ENCODE peak calls at places on chromosomes 3 and 15, in five cellular contexts. One of them, this sample, is unnamed. For H3K4me1, the result is how much of the 10 kb centered on the place peaks cover.

GRCh38 chr15:61702224-61703120 is 357.8 kb downstream of the VPS13C start:
- DNase-seq in mammary epithelial cell: no peak
- DNase-seq in colonic mucosa: no peak
- DNase-seq in mesenchymal stem cell: no peak
- DNase-seq in GM23248: no peak
- DNase-seq in this sample: no peak

GRCh38 chr15:50816191-50816590 is 50.7 kb upstream of the SPPL2A start:
- DNase-seq in colonic mucosa: peak
- DNase-seq in mesenchymal stem cell: no peak
- DNase-seq in mammary epithelial cell: peak
- DNase-seq in GM23248: no peak
- DNase-seq in this sample: no peak

GRCh38 chr3:10404377-10404776 is 83.5 kb upstream of the SEC13 start:
- DNase-seq in GM23248: no peak
- DNase-seq in mammary epithelial cell: no peak
- DNase-seq in mesenchymal stem cell: no peak
- DNase-seq in colonic mucosa: no peak
- DNase-seq in this sample: no peak

GRCh38 chr3:120102232-120102631 is 8.0 kb upstream of the GSK3B start:
- DNase-seq in colonic mucosa: no peak
- DNase-seq in GM23248: no peak
- DNase-seq in mammary epithelial cell: no peak
- DNase-seq in mesenchymal stem cell: no peak
- DNase-seq in this sample: no peak

GRCh38 chr15:82808634-82809041 is 790 bp upstream of the WHAMM start:
- DNase-seq in GM23248: no peak
- DNase-seq in colonic mucosa: peak
- DNase-seq in mammary epithelial cell: no peak
- DNase-seq in mesenchymal stem cell: no peak
- DNase-seq in this sample: no peak

GRCh38 chr15:92989469-92989868 is 89.3 kb downstream of the CHD2 start:
- DNase-seq in GM23248: no peak
- DNase-seq in mammary epithelial cell: no peak
- DNase-seq in colonic mucosa: no peak
- DNase-seq in mesenchymal stem cell: no peak
- DNase-seq in this sample: no peak

GRCh38 chr3:16085884-16086608 is 88.4 kb upstream of the GALNT15 start:
- DNase-seq in colonic mucosa: no peak
- DNase-seq in GM23248: no peak
- DNase-seq in mammary epithelial cell: no peak
- DNase-seq in mesenchymal stem cell: no peak
- DNase-seq in this sample: no peak

GRCh38 chr3:178084938-178085816 is 451.1 kb upstream of the KCNMB2 start:
- DNase-seq in mesenchymal stem cell: peak
- DNase-seq in mammary epithelial cell: no peak
- DNase-seq in GM23248: peak
- DNase-seq in colonic mucosa: peak
- DNase-seq in this sample: peak

GRCh38 chr3:4006288-4006687 is 207.1 kb downstream of the LRRN1 start:
- DNase-seq in colonic mucosa: no peak
- DNase-seq in mesenchymal stem cell: no peak
- DNase-seq in GM23248: no peak
- DNase-seq in mammary epithelial cell: no peak
- DNase-seq in this sample: no peak

GRCh38 chr3:66297917-66298316 is 77.1 kb downstream of the SLC25A26 start:
- DNase-seq in GM23248: peak
- DNase-seq in mammary epithelial cell: peak
- DNase-seq in colonic mucosa: no peak
- DNase-seq in mesenchymal stem cell: peak
- DNase-seq in this sample: peak

GRCh38 chr3:39260957-39261356 is 18.9 kb downstream of the CX3CR1 start:
- DNase-seq in GM23248: peak
- DNase-seq in mammary epithelial cell: peak
- DNase-seq in mesenchymal stem cell: peak
- DNase-seq in colonic mucosa: peak
- DNase-seq in this sample: peak

GRCh38 chr3:42935472-42935871 is 29.5 kb downstream of the ZNF662 start:
- DNase-seq in mammary epithelial cell: no peak
- DNase-seq in GM23248: no peak
- DNase-seq in mesenchymal stem cell: no peak
- DNase-seq in colonic mucosa: no peak
- DNase-seq in this sample: no peak

GRCh38 chr15:48283361-48284157 is 47.7 kb upstream of the DUT start:
- DNase-seq in mesenchymal stem cell: peak
- DNase-seq in colonic mucosa: no peak
- DNase-seq in mammary epithelial cell: no peak
- DNase-seq in GM23248: no peak
- DNase-seq in this sample: no peak

GRCh38 chr15:97915261-97915660 is 45.2 kb upstream of the ARRDC4 start:
- DNase-seq in mesenchymal stem cell: no peak
- DNase-seq in colonic mucosa: no peak
- DNase-seq in GM23248: no peak
- DNase-seq in mammary epithelial cell: no peak
- DNase-seq in this sample: no peak

GRCh38 chr15:56835598-56836275 is 82.7 kb upstream of the TCF12 start:
- DNase-seq in mesenchymal stem cell: no peak
- DNase-seq in GM23248: peak
- DNase-seq in colonic mucosa: no peak
- DNase-seq in mammary epithelial cell: no peak
- DNase-seq in this sample: peak

GRCh38 chr3:56921573-56922571 is 120.1 kb upstream of the ARHGEF3 start:
- DNase-seq in mammary epithelial cell: no peak
- DNase-seq in colonic mucosa: no peak
- DNase-seq in GM23248: peak
- DNase-seq in mesenchymal stem cell: peak
- DNase-seq in this sample: peak
- H3K4me1 ChIP-seq in mammary epithelial cell: under half
- H3K4me1 ChIP-seq in colonic mucosa: under half
- H3K4me1 ChIP-seq in GM23248: under half
- H3K4me1 ChIP-seq in mesenchymal stem cell: under half
- H3K4me1 ChIP-seq in this sample: under half

GRCh38 chr3:184717608-184717995 is 5.7 kb upstream of the MAGEF1 start:
- DNase-seq in mammary epithelial cell: no peak
- DNase-seq in mesenchymal stem cell: no peak
- DNase-seq in colonic mucosa: no peak
- DNase-seq in GM23248: peak
- DNase-seq in this sample: no peak

GRCh38 chr3:184716652-184717607 is 5.1 kb upstream of the MAGEF1 start:
- DNase-seq in colonic mucosa: no peak
- DNase-seq in GM23248: peak
- DNase-seq in mammary epithelial cell: no peak
- DNase-seq in mesenchymal stem cell: peak
- DNase-seq in this sample: peak

GRCh38 chr3:184718431-184718830 is 6.6 kb upstream of the MAGEF1 start:
- DNase-seq in GM23248: no peak
- DNase-seq in colonic mucosa: no peak
- DNase-seq in mammary epithelial cell: no peak
- DNase-seq in mesenchymal stem cell: no peak
- DNase-seq in this sample: no peak

GRCh38 chr3:184713521-184713920 is 1.7 kb upstream of the MAGEF1 start:
- DNase-seq in colonic mucosa: no peak
- DNase-seq in mammary epithelial cell: no peak
- DNase-seq in mesenchymal stem cell: no peak
- DNase-seq in GM23248: no peak
- DNase-seq in this sample: no peak

DNA sequence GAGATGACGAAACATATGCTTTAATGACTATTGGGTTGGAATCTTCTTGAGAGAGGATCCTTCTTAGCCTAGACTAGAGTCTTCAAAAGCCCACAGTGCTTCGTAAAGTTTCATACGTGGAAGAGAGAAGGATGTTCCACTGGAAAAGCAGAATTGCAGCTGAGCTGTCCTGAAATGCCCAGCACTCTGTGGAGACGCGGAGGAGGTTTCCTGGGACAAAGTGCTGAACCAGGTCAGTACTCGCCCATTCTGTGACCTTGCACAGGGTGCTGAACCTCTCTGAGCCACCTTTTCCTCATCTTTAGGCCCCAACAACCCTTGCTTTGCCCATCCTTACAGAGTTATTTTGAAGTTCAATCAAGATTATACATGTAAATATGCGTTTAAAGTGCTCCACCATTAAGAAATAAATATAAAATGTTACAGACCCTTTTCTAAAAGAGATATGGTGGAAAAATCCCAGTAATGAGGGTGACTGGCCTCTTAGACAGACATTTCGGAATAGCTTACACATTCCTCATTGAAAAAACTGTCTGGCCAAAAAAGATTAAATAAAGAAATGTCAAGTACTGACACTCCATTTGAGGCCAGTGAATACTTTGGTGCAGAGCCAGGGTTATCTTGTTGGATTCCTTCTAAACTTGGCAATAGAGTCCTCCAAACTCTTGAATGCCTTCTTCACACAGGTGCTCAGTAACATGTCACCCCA is 4.2 kb upstream of the MAGEF1 start:
- DNase-seq in mesenchymal stem cell: no peak
- DNase-seq in colonic mucosa: no peak
- DNase-seq in GM23248: peak
- DNase-seq in mammary epithelial cell: no peak
- DNase-seq in this sample: peak
- H3K4me3 ChIP-seq in mesenchymal stem cell: no peak
- H3K4me3 ChIP-seq in colonic mucosa: no peak
- H3K4me3 ChIP-seq in GM23248: peak
- H3K4me3 ChIP-seq in mammary epithelial cell: no peak
- H3K4me3 ChIP-seq in this sample: peak

GRCh38 chr15:76335129-76335850 is 1.3 kb upstream of the ISL2 start:
- DNase-seq in GM23248: no peak
- DNase-seq in colonic mucosa: no peak
- DNase-seq in mesenchymal stem cell: no peak
- DNase-seq in mammary epithelial cell: no peak
- DNase-seq in this sample: no peak

GRCh38 chr15:76337047-76337738 is 620 bp downstream of the ISL2 start:
- DNase-seq in colonic mucosa: no peak
- DNase-seq in GM23248: peak
- DNase-seq in mesenchymal stem cell: peak
- DNase-seq in mammary epithelial cell: peak
- DNase-seq in this sample: no peak

GRCh38 chr15:76335851-76336253 is 721 bp upstream of the ISL2 start:
- DNase-seq in GM23248: no peak
- DNase-seq in mammary epithelial cell: no peak
- DNase-seq in colonic mucosa: no peak
- DNase-seq in mesenchymal stem cell: peak
- DNase-seq in this sample: no peak

GRCh38 chr15:76337739-76338554 is 1.4 kb downstream of the ISL2 start:
- DNase-seq in colonic mucosa: no peak
- DNase-seq in GM23248: no peak
- DNase-seq in mammary epithelial cell: no peak
- DNase-seq in mesenchymal stem cell: peak
- DNase-seq in this sample: no peak

GRCh38 chr15:76336254-76337046 is at the start of gene ISL2:
- DNase-seq in mesenchymal stem cell: peak
- DNase-seq in colonic mucosa: peak
- DNase-seq in GM23248: peak
- DNase-seq in mammary epithelial cell: peak
- DNase-seq in this sample: peak
- H3K9ac ChIP-seq in mesenchymal stem cell: no peak
- H3K9ac ChIP-seq in colonic mucosa: peak
- H3K9ac ChIP-seq in GM23248: peak
- H3K9ac ChIP-seq in mammary epithelial cell: no peak
- H3K9ac ChIP-seq in this sample: no peak

DNA sequence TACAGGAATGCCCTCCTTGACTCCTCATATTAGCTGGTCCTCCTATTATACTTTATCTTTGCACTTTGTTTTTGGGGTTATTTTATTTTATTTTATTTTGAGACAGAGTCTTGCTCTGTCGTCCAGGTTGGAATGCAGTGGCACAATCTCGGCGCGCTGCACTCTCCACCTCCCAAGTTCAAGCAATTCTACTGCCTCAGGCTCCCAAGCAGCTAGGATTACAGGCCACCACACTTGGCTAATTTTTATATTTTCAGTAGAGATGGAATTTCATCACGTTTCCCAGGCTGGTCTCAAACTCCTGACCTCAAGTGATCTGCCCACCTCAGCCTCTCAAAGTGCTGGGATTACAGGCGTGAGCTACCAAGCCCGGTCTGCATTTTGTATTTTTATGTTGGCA is 126.7 kb downstream of the FOXB1 start:
- DNase-seq in mammary epithelial cell: no peak
- DNase-seq in mesenchymal stem cell: no peak
- DNase-seq in GM23248: no peak
- DNase-seq in colonic mucosa: no peak
- DNase-seq in this sample: no peak
- H3K4me1 ChIP-seq in mammary epithelial cell: under half
- H3K4me1 ChIP-seq in mesenchymal stem cell: under half
- H3K4me1 ChIP-seq in GM23248: under half
- H3K4me1 ChIP-seq in colonic mucosa: under half
- H3K4me1 ChIP-seq in this sample: under half

GRCh38 chr3:130515755-130516154 is 1.2 kb upstream of the COL6A6 start:
- DNase-seq in mammary epithelial cell: no peak
- DNase-seq in colonic mucosa: no peak
- DNase-seq in GM23248: peak
- DNase-seq in mesenchymal stem cell: no peak
- DNase-seq in this sample: no peak
- H3K4me3 ChIP-seq in mammary epithelial cell: no peak
- H3K4me3 ChIP-seq in colonic mucosa: no peak
- H3K4me3 ChIP-seq in GM23248: no peak
- H3K4me3 ChIP-seq in mesenchymal stem cell: no peak
- H3K4me3 ChIP-seq in this sample: no peak

DNA sequence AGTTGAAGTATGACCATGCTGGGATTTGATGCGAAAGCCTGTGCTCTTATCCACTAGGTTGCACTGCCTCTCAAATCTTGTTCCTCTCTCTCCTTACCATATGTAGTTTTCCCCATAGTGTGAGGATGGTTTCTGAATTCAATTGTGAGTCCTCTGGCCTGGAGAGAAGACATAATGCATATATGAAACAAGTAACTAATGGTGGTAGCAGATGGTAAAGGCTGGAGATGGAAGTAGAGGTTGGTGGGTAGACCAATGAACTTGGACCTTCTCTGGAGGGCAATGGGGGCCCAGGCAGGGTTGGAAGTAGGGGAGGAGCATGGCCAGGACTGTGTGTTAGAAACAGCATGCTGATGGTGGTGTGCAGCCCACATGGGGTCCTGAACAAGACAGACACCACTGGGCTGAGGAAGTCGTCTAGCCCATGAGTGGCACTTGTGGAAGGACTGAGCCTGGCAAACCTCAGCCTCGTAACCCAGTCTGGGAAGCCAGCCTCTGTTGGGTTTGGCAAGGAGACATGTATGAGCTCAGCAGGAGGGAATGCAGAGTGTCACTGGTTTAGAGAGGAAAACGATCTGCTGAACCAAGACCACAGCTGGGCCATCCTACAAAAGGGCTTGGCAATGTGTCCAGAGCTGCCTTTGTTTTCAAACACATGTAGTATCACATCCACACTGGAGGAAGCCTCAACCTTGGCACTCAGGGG is 18.5 kb upstream of the LMCD1 start:
- DNase-seq in mammary epithelial cell: peak
- DNase-seq in colonic mucosa: peak
- DNase-seq in GM23248: peak
- DNase-seq in mesenchymal stem cell: peak
- DNase-seq in this sample: peak
- H3K9ac ChIP-seq in mammary epithelial cell: no peak
- H3K9ac ChIP-seq in colonic mucosa: no peak
- H3K9ac ChIP-seq in GM23248: peak
- H3K9ac ChIP-seq in mesenchymal stem cell: peak
- H3K9ac ChIP-seq in this sample: no peak